ENCODE peak calls at places on chromosomes 5 and 9, in five cellular contexts. One of them, this sample, is unnamed.

GRCh38 chr9:93205045-93205768 is 21.3 kb downstream of the WNK2 start:
- DNase-seq in AG10803: no peak
- DNase-seq in psoas muscle: peak; percentile 54
- DNase-seq in neural progenitor cell: peak; percentile 80
- DNase-seq in lung: no peak
- DNase-seq in this sample: peak; percentile 17

GRCh38 chr5:10607023-10607665 is 43.3 kb downstream of the ANKRD33B start:
- DNase-seq in neural progenitor cell: peak; percentile 59
- DNase-seq in AG10803: no peak
- DNase-seq in psoas muscle: no peak
- DNase-seq in lung: no peak
- DNase-seq in this sample: peak; percentile 38

GRCh38 chr5:68225188-68225910 is 9.8 kb downstream of the PIK3R1 start:
- DNase-seq in psoas muscle: peak; percentile 69
- DNase-seq in neural progenitor cell: no peak
- DNase-seq in AG10803: peak; percentile 94
- DNase-seq in lung: peak; percentile 79
- DNase-seq in this sample: peak; percentile 94

GRCh38 chr5:27124590-27124989 is 86.2 kb upstream of the CDH9 start:
- DNase-seq in lung: no peak
- DNase-seq in psoas muscle: no peak
- DNase-seq in neural progenitor cell: peak; percentile 65
- DNase-seq in AG10803: peak; percentile 9
- DNase-seq in this sample: peak; percentile 60

GRCh38 chr5:80917596-80917995 is 42.6 kb upstream of the RASGRF2 start:
- DNase-seq in neural progenitor cell: no peak
- DNase-seq in lung: no peak
- DNase-seq in psoas muscle: no peak
- DNase-seq in AG10803: peak; percentile 70
- DNase-seq in this sample: no peak

GRCh38 chr5:55817030-55817429 is 34.1 kb upstream of the IL31RA start:
- DNase-seq in psoas muscle: no peak
- DNase-seq in AG10803: no peak
- DNase-seq in lung: no peak
- DNase-seq in neural progenitor cell: no peak
- DNase-seq in this sample: peak; percentile 23

GRCh38 chr5:146369691-146370090 is 31.1 kb downstream of the POU4F3 start:
- DNase-seq in psoas muscle: no peak
- DNase-seq in neural progenitor cell: no peak
- DNase-seq in AG10803: peak; percentile 46
- DNase-seq in lung: no peak
- DNase-seq in this sample: peak; percentile 40

GRCh38 chr5:63053019-63053638 is 474.5 kb downstream of the LRRC70 start:
- DNase-seq in psoas muscle: peak; percentile 24
- DNase-seq in lung: peak; percentile 34
- DNase-seq in AG10803: peak; percentile 2
- DNase-seq in neural progenitor cell: no peak
- DNase-seq in this sample: peak; percentile 92

GRCh38 chr5:33936004-33936380 is 194 bp upstream of the RXFP3 start:
- DNase-seq in AG10803: peak; percentile 51
- DNase-seq in lung: no peak
- DNase-seq in neural progenitor cell: peak; percentile 91
- DNase-seq in psoas muscle: peak; percentile 54
- DNase-seq in this sample: peak; percentile 66

GRCh38 chr9:89421595-89421994 is 76.3 kb downstream of the SEMA4D start:
- DNase-seq in lung: no peak
- DNase-seq in psoas muscle: no peak
- DNase-seq in AG10803: no peak
- DNase-seq in neural progenitor cell: no peak
- DNase-seq in this sample: no peak

GRCh38 chr9:4258321-4259093 is 41.4 kb downstream of the GLIS3 start:
- DNase-seq in AG10803: peak; percentile 82
- DNase-seq in neural progenitor cell: no peak
- DNase-seq in psoas muscle: no peak
- DNase-seq in lung: no peak
- DNase-seq in this sample: peak; percentile 58

GRCh38 chr5:150296496-150296895 is 6.2 kb downstream of the ARSI start:
- DNase-seq in AG10803: no peak
- DNase-seq in neural progenitor cell: no peak
- DNase-seq in psoas muscle: no peak
- DNase-seq in lung: no peak
- DNase-seq in this sample: no peak

GRCh38 chr9:75540185-75540584 is 350.3 kb upstream of the PCSK5 start:
- DNase-seq in psoas muscle: no peak
- DNase-seq in neural progenitor cell: no peak
- DNase-seq in lung: no peak
- DNase-seq in AG10803: no peak
- DNase-seq in this sample: no peak

GRCh38 chr5:173330151-173330855 is 2.1 kb upstream of the STC2 start:
- DNase-seq in psoas muscle: no peak
- DNase-seq in AG10803: no peak
- DNase-seq in lung: no peak
- DNase-seq in neural progenitor cell: peak; percentile 57
- DNase-seq in this sample: no peak

GRCh38 chr9:83935276-83935890 is 14.2 kb upstream of the KIF27 start:
- DNase-seq in neural progenitor cell: peak; percentile 81
- DNase-seq in lung: no peak
- DNase-seq in psoas muscle: no peak
- DNase-seq in AG10803: peak; percentile 80
- DNase-seq in this sample: peak; percentile 85

GRCh38 chr5:159249158-159249557 is 13.9 kb upstream of the UBLCP1 start:
- DNase-seq in neural progenitor cell: no peak
- DNase-seq in AG10803: no peak
- DNase-seq in psoas muscle: no peak
- DNase-seq in lung: no peak
- DNase-seq in this sample: no peak

GRCh38 chr9:119044801-119045200 is 324.4 kb downstream of the BRINP1 start:
- DNase-seq in neural progenitor cell: peak; percentile 57
- DNase-seq in AG10803: peak; percentile 54
- DNase-seq in psoas muscle: no peak
- DNase-seq in lung: no peak
- DNase-seq in this sample: no peak

GRCh38 chr9:127905788-127906191 is 6.4 kb upstream of the ST6GALNAC6 start:
- DNase-seq in AG10803: no peak
- DNase-seq in lung: no peak
- DNase-seq in psoas muscle: no peak
- DNase-seq in neural progenitor cell: no peak
- DNase-seq in this sample: no peak

DNA sequence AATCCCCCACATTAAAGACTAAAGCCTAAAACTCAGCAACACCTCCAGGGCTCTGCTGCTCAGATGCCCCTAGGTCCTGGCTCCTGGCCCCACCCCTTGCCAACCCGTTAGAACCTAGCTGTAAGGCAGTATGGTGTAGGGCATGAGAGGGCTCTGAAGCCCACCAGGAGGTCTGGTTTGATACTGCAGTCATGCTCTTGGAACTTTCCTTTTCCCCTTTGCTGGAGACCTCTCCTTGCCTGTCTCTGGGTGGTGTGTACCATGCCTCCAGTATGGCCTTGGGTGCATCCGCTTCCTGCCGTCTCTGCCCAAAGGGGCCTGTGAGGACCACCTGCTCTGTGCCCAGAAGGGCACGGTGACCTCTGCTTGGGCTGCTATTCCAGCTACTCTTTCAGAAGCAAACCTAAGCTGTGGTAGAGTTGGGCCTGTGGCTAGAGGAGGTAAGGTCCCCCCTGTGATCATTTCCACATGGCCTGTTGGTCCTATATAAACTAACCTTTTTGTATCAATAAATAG is 3.5 kb downstream of the TENT4A start:
- DNase-seq in AG10803: no peak
- DNase-seq in psoas muscle: no peak
- DNase-seq in neural progenitor cell: no peak
- DNase-seq in lung: peak; percentile 27
- DNase-seq in this sample: no peak
- H3K4me3 ChIP-seq in AG10803: peak overlapping the region; percentile 73
- H3K4me3 ChIP-seq in psoas muscle: peak overlapping the region; percentile 81
- H3K4me3 ChIP-seq in neural progenitor cell: no peak overlapping the region
- H3K4me3 ChIP-seq in lung: no peak overlapping the region
- H3K4me3 ChIP-seq in this sample: peak overlapping the region; percentile 70

DNA sequence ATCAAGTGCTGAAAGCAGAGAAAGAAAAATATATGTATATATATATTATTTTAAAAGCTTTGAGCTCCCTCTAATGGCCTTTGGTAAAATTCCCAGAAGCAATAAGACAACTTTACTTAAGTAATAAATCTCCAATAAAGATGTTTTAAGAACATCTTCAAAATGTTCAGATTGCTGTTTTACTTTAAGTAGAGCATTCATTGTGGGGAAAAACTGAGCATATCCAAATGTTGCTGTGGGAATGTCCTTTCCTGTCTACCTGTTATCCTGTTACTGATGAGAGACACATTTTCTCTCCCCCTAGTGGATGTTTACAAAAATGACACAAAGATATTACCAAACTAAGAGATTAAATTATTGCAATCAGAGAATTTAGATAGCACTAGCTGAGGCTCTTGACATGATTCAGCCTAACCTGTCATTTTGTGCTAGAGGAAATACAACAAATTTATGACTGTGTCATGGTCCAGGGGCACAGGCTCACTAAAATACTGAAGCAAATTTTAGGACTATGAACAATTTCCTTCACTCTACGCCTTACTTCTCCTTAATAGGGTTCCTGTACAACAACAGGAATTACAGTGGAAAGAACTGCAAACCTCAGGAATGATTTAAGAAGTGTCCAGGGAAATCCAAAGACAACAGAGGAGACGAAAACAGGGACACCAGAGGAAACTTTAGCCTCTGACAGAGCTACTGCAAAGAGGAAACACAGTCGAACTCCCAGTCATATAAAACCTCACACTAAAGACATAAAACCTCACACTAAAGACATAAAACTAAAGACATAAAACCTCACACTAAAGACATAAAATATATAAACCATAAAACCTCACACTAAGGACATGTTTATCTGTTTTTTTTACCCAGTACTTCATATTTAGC is 24.3 kb upstream of the PRRC1 start:
- DNase-seq in neural progenitor cell: peak; percentile 38
- DNase-seq in lung: no peak
- DNase-seq in psoas muscle: no peak
- DNase-seq in AG10803: peak; percentile 43
- DNase-seq in this sample: peak; percentile 61
- TF ChIP-seq CTCF in neural progenitor cell: peak; percentile 90
- TF ChIP-seq CTCF in lung: peak; percentile 34
- TF ChIP-seq CTCF in psoas muscle: peak; percentile 73
- TF ChIP-seq CTCF in AG10803: peak; percentile 86
- TF ChIP-seq CTCF in this sample: peak; percentile 79

DNA sequence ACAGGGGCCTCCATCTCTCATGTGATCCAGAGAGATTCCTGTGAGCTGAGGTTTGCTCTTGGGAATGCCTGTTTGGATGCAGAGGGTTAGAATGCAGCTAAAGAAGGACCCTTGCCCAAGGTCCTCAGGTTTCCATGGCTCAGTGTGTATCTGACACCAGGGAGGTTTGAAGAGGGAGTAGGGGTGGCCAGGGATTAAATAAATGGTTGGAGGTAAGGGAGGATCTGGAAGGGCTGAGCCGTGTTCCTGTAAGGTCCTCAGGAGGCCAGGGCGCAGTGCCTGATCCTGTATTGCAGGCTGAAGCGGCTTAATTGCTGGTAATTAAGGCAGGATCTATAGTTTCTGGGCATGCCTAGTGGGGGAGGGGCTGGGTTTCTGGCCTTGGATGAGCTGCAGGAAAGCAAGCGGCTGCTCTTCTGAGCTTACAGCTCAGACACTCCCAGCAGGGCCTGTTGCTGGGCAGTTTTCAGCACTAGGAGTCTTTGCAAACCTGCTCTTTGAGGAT is 41.5 kb upstream of the MAP1B start:
- DNase-seq in AG10803: peak; percentile 32
- DNase-seq in psoas muscle: no peak
- DNase-seq in lung: no peak
- DNase-seq in neural progenitor cell: peak; percentile 88
- DNase-seq in this sample: peak; percentile 29
- H3K4me3 ChIP-seq in AG10803: no peak overlapping the region
- H3K4me3 ChIP-seq in psoas muscle: no peak overlapping the region
- H3K4me3 ChIP-seq in lung: no peak overlapping the region
- H3K4me3 ChIP-seq in neural progenitor cell: peak overlapping the region; percentile 10
- H3K4me3 ChIP-seq in this sample: no peak overlapping the region

GRCh38 chr9:132164604-132165362 is 2.9 kb downstream of the NTNG2 start:
- DNase-seq in lung: peak; percentile 39
- DNase-seq in psoas muscle: no peak
- DNase-seq in AG10803: peak; percentile 55
- DNase-seq in neural progenitor cell: peak; percentile 43
- DNase-seq in this sample: peak; percentile 87

GRCh38 chr9:132168851-132169250 is 7.0 kb downstream of the NTNG2 start:
- DNase-seq in neural progenitor cell: no peak
- DNase-seq in psoas muscle: no peak
- DNase-seq in lung: no peak
- DNase-seq in AG10803: no peak
- DNase-seq in this sample: no peak

GRCh38 chr9:132168347-132168746 is 6.5 kb downstream of the NTNG2 start:
- DNase-seq in psoas muscle: peak; percentile 23
- DNase-seq in AG10803: no peak
- DNase-seq in neural progenitor cell: no peak
- DNase-seq in lung: no peak
- DNase-seq in this sample: peak; percentile 33

GRCh38 chr9:132167192-132167591 is 5.3 kb downstream of the NTNG2 start:
- DNase-seq in neural progenitor cell: no peak
- DNase-seq in psoas muscle: no peak
- DNase-seq in lung: no peak
- DNase-seq in AG10803: no peak
- DNase-seq in this sample: no peak

DNA sequence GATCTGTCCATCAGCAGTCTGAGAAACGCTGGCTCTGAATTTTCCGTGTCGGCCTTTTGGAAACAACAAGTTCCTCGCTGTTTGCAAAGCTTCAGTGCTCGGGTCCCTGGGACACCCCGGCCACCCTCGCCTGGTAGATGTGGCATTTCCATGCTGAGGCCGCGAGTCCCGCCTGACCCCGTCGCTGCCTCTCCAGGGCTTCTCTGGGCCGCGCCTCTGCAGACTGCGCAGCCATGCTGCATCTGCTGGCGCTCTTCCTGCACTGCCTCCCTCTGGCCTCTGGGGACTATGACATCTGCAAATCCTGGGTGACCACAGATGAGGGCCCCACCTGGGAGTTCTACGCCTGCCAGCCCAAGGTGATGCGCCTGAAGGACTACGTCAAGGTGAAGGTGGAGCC is 4.7 kb downstream of the NTNG2 start:
- DNase-seq in neural progenitor cell: peak; percentile 74
- DNase-seq in AG10803: no peak
- DNase-seq in psoas muscle: no peak
- DNase-seq in lung: no peak
- DNase-seq in this sample: no peak
- TF ChIP-seq CTCF in neural progenitor cell: peak; percentile 65
- TF ChIP-seq CTCF in AG10803: no peak
- TF ChIP-seq CTCF in psoas muscle: no peak
- TF ChIP-seq CTCF in lung: no peak
- TF ChIP-seq CTCF in this sample: peak; percentile 32

GRCh38 chr9:131516274-131516565 is 13.5 kb downstream of the POMT1 start:
- DNase-seq in lung: no peak
- DNase-seq in psoas muscle: no peak
- DNase-seq in neural progenitor cell: no peak
- DNase-seq in AG10803: no peak
- DNase-seq in this sample: no peak
- H3K4me3 ChIP-seq in lung: no peak overlapping the region
- H3K4me3 ChIP-seq in psoas muscle: no peak overlapping the region
- H3K4me3 ChIP-seq in neural progenitor cell: no peak overlapping the region
- H3K4me3 ChIP-seq in AG10803: no peak overlapping the region
- H3K4me3 ChIP-seq in this sample: no peak overlapping the region

GRCh38 chr5:125348936-125349335 is 602.5 kb upstream of the ZNF608 start:
- DNase-seq in AG10803: no peak
- DNase-seq in psoas muscle: no peak
- DNase-seq in neural progenitor cell: no peak
- DNase-seq in lung: no peak
- DNase-seq in this sample: no peak
- TF ChIP-seq CTCF in AG10803: no peak
- TF ChIP-seq CTCF in psoas muscle: no peak
- TF ChIP-seq CTCF in neural progenitor cell: no peak
- TF ChIP-seq CTCF in lung: no peak
- TF ChIP-seq CTCF in this sample: no peak

GRCh38 chr5:148831590-148832565 is 5.5 kb downstream of the ADRB2 start:
- DNase-seq in psoas muscle: no peak
- DNase-seq in AG10803: no peak
- DNase-seq in neural progenitor cell: no peak
- DNase-seq in lung: no peak
- DNase-seq in this sample: no peak
- H3K4me3 ChIP-seq in psoas muscle: peak overlapping the region; percentile 86
- H3K4me3 ChIP-seq in AG10803: no peak overlapping the region
- H3K4me3 ChIP-seq in neural progenitor cell: no peak overlapping the region
- H3K4me3 ChIP-seq in lung: no peak overlapping the region
- H3K4me3 ChIP-seq in this sample: no peak overlapping the region

This sample was measured in fibroblast of pulmonary artery.